ENCODE peak calls at places on chromosomes 6 and 20, in seven cellular contexts. B, U, R, K, W, F and Z are unnamed samples.

GRCh38 chr20:8255945-8256632 is 124.0 kb downstream of the PLCB1 start:
- DNase-seq in B (peak), U (no peak), R (no peak), K (no peak), W (no peak), F (no peak), Z (no peak)

GRCh38 chr20:51980277-51980676 is 178.0 kb upstream of the SALL4 start:
- DNase-seq in B (no peak), U (no peak), R (no peak), K (no peak), W (no peak), F (no peak), Z (no peak)

GRCh38 chr6:90663106-90663505 is 76.2 kb upstream of the MAP3K7 start:
- DNase-seq in B (no peak), U (no peak), R (no peak), K (no peak), W (no peak), F (no peak), Z (no peak)

GRCh38 chr6:170440437-170440836 is 112.7 kb downstream of the PSMB1 start:
- DNase-seq in B (no peak), U (no peak), R (no peak), K (no peak), W (no peak), F (no peak), Z (no peak)

GRCh38 chr6:145544031-145544430 is 191.3 kb downstream of the EPM2A start:
- DNase-seq in B (no peak), U (no peak), R (no peak), K (peak), W (no peak), F (no peak), Z (no peak)

GRCh38 chr6:33689148-33689494 is 22.4 kb downstream of the UQCC2 start:
- DNase-seq in B (no peak), U (no peak), R (no peak), K (no peak), W (no peak), F (no peak), Z (no peak)

GRCh38 chr6:43171284-43172126 is 436 bp downstream of the SRF start:
- DNase-seq in B (no peak), U (peak), R (peak), K (peak), W (no peak), F (peak), Z (no peak)

GRCh38 chr6:80356000-80356399 is 249.5 kb downstream of the BCKDHB start:
- DNase-seq in B (no peak), U (no peak), R (no peak), K (no peak), W (no peak), F (no peak), Z (no peak)

GRCh38 chr6:11179088-11179977 is 53.1 kb downstream of the NEDD9 start:
- DNase-seq in B (no peak), U (no peak), R (no peak), K (no peak), W (no peak), F (no peak), Z (no peak)

GRCh38 chr6:13011612-13012146 is 295.1 kb downstream of the PHACTR1 start:
- DNase-seq in B (no peak), U (no peak), R (no peak), K (no peak), W (no peak), F (no peak), Z (no peak)

GRCh38 chr6:27896398-27896796 is 15.8 kb downstream of the OR2B2 start:
- DNase-seq in B (no peak), U (no peak), R (no peak), K (no peak), W (no peak), F (no peak), Z (no peak)

GRCh38 chr20:33777831-33778230 is 33.3 kb upstream of the CHMP4B start:
- DNase-seq in B (no peak), U (no peak), R (no peak), K (no peak), W (no peak), F (no peak), Z (no peak)

GRCh38 chr6:81752084-81752968 is at the start of gene TENT5A:
- DNase-seq in B (peak), U (peak), R (peak), K (peak), W (peak), F (peak), Z (no peak)

GRCh38 chr6:81753709-81754678 is 1.5 kb upstream of the TENT5A start:
- DNase-seq in B (peak), U (peak), R (peak), K (peak), W (peak), F (peak), Z (peak)

GRCh38 chr6:81751388-81752083 is 945 bp downstream of the TENT5A start:
- DNase-seq in B (peak), U (peak), R (peak), K (peak), W (peak), F (peak), Z (peak)

GRCh38 chr6:81754906-81755305 is 2.4 kb upstream of the TENT5A start:
- DNase-seq in B (no peak), U (no peak), R (no peak), K (no peak), W (no peak), F (no peak), Z (no peak)

DNA sequence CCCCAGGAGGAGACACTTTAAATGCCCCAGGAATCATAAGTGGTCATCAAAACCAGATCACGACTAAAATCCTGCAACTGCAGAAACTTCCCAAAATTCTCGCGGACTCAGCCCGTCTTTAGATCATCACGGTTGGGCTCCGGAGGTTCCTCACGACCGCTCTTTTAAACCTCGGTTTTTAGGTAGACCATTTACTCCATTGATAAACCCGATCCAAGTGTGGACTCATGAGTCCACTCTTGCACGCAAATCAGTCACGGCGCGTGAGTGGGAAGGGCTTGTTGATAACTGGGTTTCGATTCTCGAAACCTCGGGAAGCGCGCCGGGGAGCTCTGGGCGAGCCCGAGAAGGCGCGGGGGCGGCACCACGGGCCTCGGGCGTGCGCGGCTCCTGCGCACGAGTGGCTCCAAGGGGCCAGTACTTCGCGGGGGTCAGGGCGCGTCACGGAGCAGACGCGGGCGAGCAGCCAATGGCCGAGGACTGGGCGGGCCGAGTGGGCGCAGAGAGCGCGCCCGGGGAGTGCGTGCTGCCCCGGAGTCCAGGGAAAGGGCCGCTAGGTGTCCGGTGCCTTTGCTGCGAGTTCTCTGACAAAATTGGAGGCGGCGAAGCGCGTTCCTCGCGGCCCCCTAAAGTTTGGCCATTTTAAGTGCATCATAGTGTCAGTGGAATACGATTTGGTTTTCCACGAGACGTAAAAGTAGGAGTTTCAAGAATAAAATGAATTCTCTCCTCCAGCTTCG is 658 bp upstream of the TENT5A start:
- DNase-seq in B (peak), U (peak), R (peak), K (peak), W (peak), F (peak), Z (peak)
- H3K27ac ChIP-seq in B (peak), U (no peak), R (peak), K (peak), W (peak), F (peak), Z (peak)

GRCh38 chr6:158816329-158816728 is 2.8 kb downstream of the EZR start:
- DNase-seq in B (no peak), U (no peak), R (no peak), K (no peak), W (no peak), F (no peak), Z (no peak)
- H3K27ac ChIP-seq in B (no peak), U (no peak), R (peak), K (peak), W (peak), F (peak), Z (no peak)

GRCh38 chr6:55826941-55827340 is 48.4 kb downstream of the BMP5 start:
- DNase-seq in B (no peak), U (no peak), R (no peak), K (no peak), W (no peak), F (no peak), Z (no peak)

GRCh38 chr6:55825402-55826051 is 49.9 kb downstream of the BMP5 start:
- DNase-seq in B (no peak), U (no peak), R (no peak), K (peak), W (no peak), F (no peak), Z (no peak)

GRCh38 chr6:55833284-55833683 is 42.1 kb downstream of the BMP5 start:
- DNase-seq in B (no peak), U (no peak), R (no peak), K (no peak), W (no peak), F (no peak), Z (no peak)

GRCh38 chr6:55822815-55823214 is 52.6 kb downstream of the BMP5 start:
- DNase-seq in B (no peak), U (no peak), R (no peak), K (no peak), W (no peak), F (no peak), Z (no peak)

GRCh38 chr6:55827818-55828522 is 47.4 kb downstream of the BMP5 start:
- DNase-seq in B (no peak), U (no peak), R (no peak), K (no peak), W (no peak), F (no peak), Z (no peak)
- H3K27ac ChIP-seq in B (no peak), U (no peak), R (no peak), K (no peak), W (no peak), F (no peak), Z (no peak)

GRCh38 chr6:4611441-4612129 is 164.6 kb upstream of the CDYL start:
- DNase-seq in B (no peak), U (no peak), R (no peak), K (no peak), W (no peak), F (no peak), Z (no peak)

GRCh38 chr6:4614637-4615036 is 161.6 kb upstream of the CDYL start:
- DNase-seq in B (no peak), U (no peak), R (no peak), K (no peak), W (no peak), F (no peak), Z (no peak)

GRCh38 chr6:4613795-4614194 is 162.4 kb upstream of the CDYL start:
- DNase-seq in B (no peak), U (no peak), R (no peak), K (no peak), W (no peak), F (no peak), Z (no peak)

GRCh38 chr6:4613381-4613780 is 162.8 kb upstream of the CDYL start:
- DNase-seq in B (no peak), U (no peak), R (no peak), K (no peak), W (no peak), F (no peak), Z (no peak)

GRCh38 chr6:4612636-4613171 is 163.5 kb upstream of the CDYL start:
- DNase-seq in B (no peak), U (no peak), R (no peak), K (peak), W (no peak), F (no peak), Z (no peak)
- H3K27ac ChIP-seq in B (no peak), U (no peak), R (no peak), K (peak), W (no peak), F (no peak), Z (no peak)

GRCh38 chr6:35043381-35043780 is 97.8 kb downstream of the TCP11 start:
- DNase-seq in B (no peak), U (no peak), R (no peak), K (no peak), W (no peak), F (no peak), Z (no peak)
- H3K27ac ChIP-seq in B (no peak), U (peak), R (peak), K (peak), W (no peak), F (no peak), Z (no peak)

DNA sequence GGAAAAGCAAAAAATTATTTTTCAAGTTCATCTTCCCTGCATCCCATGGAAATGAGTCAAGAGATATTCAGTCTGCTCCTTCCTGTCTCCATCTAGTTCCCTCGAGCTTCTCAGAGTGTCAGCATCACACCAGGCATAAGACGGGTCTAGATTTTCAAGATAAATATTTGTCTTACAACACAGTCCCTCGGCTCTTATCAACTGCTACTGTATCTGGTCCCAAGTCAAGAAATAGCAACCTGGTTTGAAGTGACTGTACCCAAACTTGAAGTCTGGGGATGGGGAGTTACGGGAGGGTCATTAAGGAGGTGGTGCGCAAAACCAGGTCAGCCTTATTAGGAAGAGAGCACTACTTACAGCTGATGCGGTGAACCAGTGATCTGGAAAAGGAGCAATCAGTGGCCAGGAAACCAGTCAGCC is 29.8 kb downstream of the ZMYND8 start:
- DNase-seq in B (no peak), U (no peak), R (no peak), K (no peak), W (no peak), F (no peak), Z (no peak)
- H3K27ac ChIP-seq in B (no peak), U (no peak), R (peak), K (peak), W (no peak), F (no peak), Z (peak)

GRCh38 chr6:116476021-116476678 is 15.0 kb downstream of the CALHM6 start:
- DNase-seq in B (no peak), U (no peak), R (peak), K (no peak), W (no peak), F (no peak), Z (no peak)

GRCh38 chr6:116472710-116473109 is 11.5 kb downstream of the CALHM6 start:
- DNase-seq in B (no peak), U (no peak), R (no peak), K (no peak), W (no peak), F (no peak), Z (no peak)

DNA sequence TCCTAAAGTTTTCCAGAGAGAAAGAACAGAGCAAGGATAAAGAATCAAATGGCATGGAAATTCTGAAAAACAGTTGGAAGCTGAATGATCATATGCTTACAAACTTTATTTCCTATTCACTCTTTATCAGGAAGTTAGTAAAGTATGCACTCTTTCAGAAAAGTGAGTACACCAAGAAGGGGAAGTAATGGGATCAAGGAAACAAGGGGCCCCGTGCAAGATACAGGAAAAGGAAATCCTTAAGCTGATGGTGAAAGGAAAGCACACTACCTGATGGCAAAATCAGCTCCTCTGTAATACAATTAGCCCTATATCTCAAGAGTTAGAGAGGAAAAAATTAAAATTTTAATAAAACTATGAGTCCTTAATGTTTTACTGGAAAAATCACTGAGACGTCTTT is 14.0 kb downstream of the CALHM6 start:
- DNase-seq in B (no peak), U (no peak), R (no peak), K (no peak), W (no peak), F (no peak), Z (no peak)
- H3K27ac ChIP-seq in B (no peak), U (no peak), R (no peak), K (no peak), W (no peak), F (no peak), Z (no peak)